ENCODE peak calls at places on chromosomes 7 and 10, in nine cellular contexts. One of them, this sample, is unnamed.

GRCh38 chr7:41573881-41574280 is 129.0 kb downstream of the INHBA start:
- DNase-seq in neuronal stem cell: no peak
- DNase-seq in lower lobe of right lung: no peak
- DNase-seq in ovary: no peak
- DNase-seq in endodermal cell: no peak
- DNase-seq in MM.1S: no peak
- DNase-seq in transverse colon: no peak
- DNase-seq in ascending aorta: no peak
- DNase-seq in brain microvascular endothelial cell: no peak
- DNase-seq in this sample: no peak

GRCh38 chr7:111933614-111934013 is 272.6 kb downstream of the DOCK4 start:
- DNase-seq in neuronal stem cell: no peak
- DNase-seq in lower lobe of right lung: no peak
- DNase-seq in ovary: no peak
- DNase-seq in endodermal cell: no peak
- DNase-seq in MM.1S: no peak
- DNase-seq in transverse colon: no peak
- DNase-seq in ascending aorta: no peak
- DNase-seq in brain microvascular endothelial cell: no peak
- DNase-seq in this sample: no peak

GRCh38 chr10:3853547-3853989 is 68.6 kb upstream of the KLF6 start:
- DNase-seq in neuronal stem cell: no peak
- DNase-seq in lower lobe of right lung: peak; percentile 63
- DNase-seq in ovary: no peak
- DNase-seq in endodermal cell: no peak
- DNase-seq in MM.1S: no peak
- DNase-seq in transverse colon: peak; percentile 76
- DNase-seq in ascending aorta: no peak
- DNase-seq in brain microvascular endothelial cell: peak; percentile 49
- DNase-seq in this sample: no peak

GRCh38 chr10:111379521-111379920 is 302.7 kb downstream of the ADRA2A start:
- DNase-seq in neuronal stem cell: no peak
- DNase-seq in lower lobe of right lung: no peak
- DNase-seq in ovary: no peak
- DNase-seq in endodermal cell: no peak
- DNase-seq in MM.1S: no peak
- DNase-seq in transverse colon: no peak
- DNase-seq in ascending aorta: no peak
- DNase-seq in brain microvascular endothelial cell: no peak
- DNase-seq in this sample: no peak

GRCh38 chr10:95133997-95134396 is 60.0 kb upstream of the ACSM6 start:
- DNase-seq in neuronal stem cell: no peak
- DNase-seq in lower lobe of right lung: no peak
- DNase-seq in ovary: no peak
- DNase-seq in endodermal cell: no peak
- DNase-seq in MM.1S: no peak
- DNase-seq in transverse colon: no peak
- DNase-seq in ascending aorta: no peak
- DNase-seq in brain microvascular endothelial cell: no peak
- DNase-seq in this sample: no peak

GRCh38 chr7:155710530-155710929 is 66.1 kb downstream of the RBM33 start:
- DNase-seq in neuronal stem cell: no peak
- DNase-seq in lower lobe of right lung: no peak
- DNase-seq in ovary: no peak
- DNase-seq in endodermal cell: no peak
- DNase-seq in MM.1S: peak; percentile 4
- DNase-seq in transverse colon: no peak
- DNase-seq in ascending aorta: no peak
- DNase-seq in brain microvascular endothelial cell: no peak
- DNase-seq in this sample: no peak

GRCh38 chr10:130866857-130867256 is 444.7 kb downstream of the TCERG1L start:
- DNase-seq in neuronal stem cell: no peak
- DNase-seq in lower lobe of right lung: no peak
- DNase-seq in ovary: no peak
- DNase-seq in endodermal cell: no peak
- DNase-seq in MM.1S: no peak
- DNase-seq in transverse colon: no peak
- DNase-seq in ascending aorta: no peak
- DNase-seq in brain microvascular endothelial cell: no peak
- DNase-seq in this sample: no peak

GRCh38 chr10:114821915-114822770 is 563 bp downstream of the FHIP2A start:
- DNase-seq in neuronal stem cell: peak; percentile 21
- DNase-seq in lower lobe of right lung: peak; percentile 45
- DNase-seq in ovary: peak; percentile 64
- DNase-seq in endodermal cell: peak; percentile 77
- DNase-seq in MM.1S: peak; percentile 35
- DNase-seq in transverse colon: peak; percentile 25
- DNase-seq in ascending aorta: no peak
- DNase-seq in brain microvascular endothelial cell: peak; percentile 25
- DNase-seq in this sample: no peak

GRCh38 chr7:30524545-30524944 is 19.9 kb upstream of the GGCT start:
- DNase-seq in neuronal stem cell: no peak
- DNase-seq in lower lobe of right lung: no peak
- DNase-seq in ovary: no peak
- DNase-seq in endodermal cell: no peak
- DNase-seq in MM.1S: no peak
- DNase-seq in transverse colon: no peak
- DNase-seq in ascending aorta: no peak
- DNase-seq in brain microvascular endothelial cell: no peak
- DNase-seq in this sample: no peak

GRCh38 chr10:8453587-8453986 is 399.1 kb downstream of the GATA3 start:
- DNase-seq in neuronal stem cell: no peak
- DNase-seq in lower lobe of right lung: peak; percentile 55
- DNase-seq in ovary: no peak
- DNase-seq in endodermal cell: no peak
- DNase-seq in MM.1S: no peak
- DNase-seq in transverse colon: no peak
- DNase-seq in ascending aorta: no peak
- DNase-seq in brain microvascular endothelial cell: no peak
- DNase-seq in this sample: no peak

GRCh38 chr10:124004372-124004928 is 88.9 kb downstream of the CHST15 start:
- DNase-seq in neuronal stem cell: no peak
- DNase-seq in lower lobe of right lung: peak; percentile 35
- DNase-seq in ovary: peak; percentile 39
- DNase-seq in endodermal cell: peak; percentile 39
- DNase-seq in MM.1S: no peak
- DNase-seq in transverse colon: no peak
- DNase-seq in ascending aorta: no peak
- DNase-seq in brain microvascular endothelial cell: no peak
- DNase-seq in this sample: no peak

GRCh38 chr10:99720387-99720786 is 11.5 kb downstream of the COX15 start:
- DNase-seq in neuronal stem cell: no peak
- DNase-seq in lower lobe of right lung: no peak
- DNase-seq in ovary: no peak
- DNase-seq in endodermal cell: no peak
- DNase-seq in MM.1S: no peak
- DNase-seq in transverse colon: no peak
- DNase-seq in ascending aorta: no peak
- DNase-seq in brain microvascular endothelial cell: no peak
- DNase-seq in this sample: no peak

GRCh38 chr7:148912758-148913541 is 28.9 kb upstream of the EZH2 start:
- DNase-seq in neuronal stem cell: no peak
- DNase-seq in lower lobe of right lung: no peak
- DNase-seq in ovary: no peak
- DNase-seq in endodermal cell: no peak
- DNase-seq in MM.1S: no peak
- DNase-seq in transverse colon: no peak
- DNase-seq in ascending aorta: no peak
- DNase-seq in brain microvascular endothelial cell: no peak
- DNase-seq in this sample: no peak

GRCh38 chr7:134802762-134803161 is 23.3 kb downstream of the CALD1 start:
- DNase-seq in neuronal stem cell: no peak
- DNase-seq in lower lobe of right lung: no peak
- DNase-seq in ovary: no peak
- DNase-seq in endodermal cell: no peak
- DNase-seq in MM.1S: no peak
- DNase-seq in transverse colon: no peak
- DNase-seq in ascending aorta: no peak
- DNase-seq in brain microvascular endothelial cell: no peak
- DNase-seq in this sample: no peak

GRCh38 chr10:116465541-116465940 is 37.9 kb downstream of the PNLIPRP3 start:
- DNase-seq in neuronal stem cell: no peak
- DNase-seq in lower lobe of right lung: no peak
- DNase-seq in ovary: no peak
- DNase-seq in endodermal cell: peak; percentile 53
- DNase-seq in MM.1S: peak; percentile 57
- DNase-seq in transverse colon: no peak
- DNase-seq in ascending aorta: no peak
- DNase-seq in brain microvascular endothelial cell: no peak
- DNase-seq in this sample: no peak

GRCh38 chr7:93414574-93414973 is 159.9 kb downstream of the CALCR start:
- DNase-seq in neuronal stem cell: no peak
- DNase-seq in lower lobe of right lung: no peak
- DNase-seq in ovary: no peak
- DNase-seq in endodermal cell: no peak
- DNase-seq in MM.1S: peak; percentile 32
- DNase-seq in transverse colon: no peak
- DNase-seq in ascending aorta: no peak
- DNase-seq in brain microvascular endothelial cell: no peak
- DNase-seq in this sample: no peak
- H3K27ac ChIP-seq in neuronal stem cell: no peak overlapping the region
- H3K27ac ChIP-seq in lower lobe of right lung: no peak overlapping the region
- H3K27ac ChIP-seq in ovary: no peak overlapping the region
- H3K27ac ChIP-seq in endodermal cell: no peak overlapping the region
- H3K27ac ChIP-seq in MM.1S: no peak overlapping the region
- H3K27ac ChIP-seq in transverse colon: no peak overlapping the region
- H3K27ac ChIP-seq in ascending aorta: no peak overlapping the region
- H3K27ac ChIP-seq in brain microvascular endothelial cell: no peak overlapping the region
- H3K27ac ChIP-seq in this sample: no peak overlapping the region

DNA sequence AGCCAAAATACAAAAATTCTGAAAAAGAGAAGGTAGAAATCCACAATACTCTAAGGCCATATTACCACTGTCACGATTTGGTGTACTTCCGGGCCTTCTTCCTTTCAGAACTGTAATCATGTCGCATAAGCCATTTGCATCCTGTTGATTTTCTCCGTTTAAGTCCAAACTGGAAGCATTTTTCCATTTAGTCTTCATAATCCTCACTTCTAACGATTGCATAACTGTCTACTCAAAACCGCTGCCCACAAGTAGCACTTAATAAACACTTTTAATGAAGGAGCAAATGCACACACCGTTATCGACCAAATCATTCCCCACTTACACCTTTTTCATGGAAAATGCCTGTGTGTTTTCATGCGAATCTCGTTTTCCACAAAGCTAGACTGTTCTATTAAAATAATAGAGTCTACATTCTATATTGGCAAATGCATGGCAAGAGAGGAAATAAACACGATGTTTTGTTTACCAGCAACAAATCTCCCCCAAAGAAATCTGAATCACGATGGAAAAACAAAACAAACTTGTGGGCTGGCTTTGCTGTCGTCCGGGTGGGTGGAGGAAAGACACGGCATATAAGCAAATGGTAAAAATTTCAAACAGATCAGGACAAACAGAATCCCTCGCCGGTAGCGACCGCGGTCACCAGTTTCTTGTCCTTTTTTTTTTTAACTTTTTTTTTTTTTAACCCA is 1.0 kb downstream of the ATE1 start:
- DNase-seq in neuronal stem cell: peak; percentile 11
- DNase-seq in lower lobe of right lung: no peak
- DNase-seq in ovary: no peak
- DNase-seq in endodermal cell: no peak
- DNase-seq in MM.1S: peak; percentile 27
- DNase-seq in transverse colon: no peak
- DNase-seq in ascending aorta: no peak
- DNase-seq in brain microvascular endothelial cell: peak; percentile 16
- DNase-seq in this sample: no peak
- H3K4me3 ChIP-seq in neuronal stem cell: peak overlapping the region; percentile 98
- H3K4me3 ChIP-seq in lower lobe of right lung: peak overlapping the region; percentile 93
- H3K4me3 ChIP-seq in ovary: peak overlapping the region; percentile 90
- H3K4me3 ChIP-seq in endodermal cell: peak overlapping the region; percentile 94
- H3K4me3 ChIP-seq in MM.1S: peak overlapping the region; percentile 97
- H3K4me3 ChIP-seq in transverse colon: peak overlapping the region; percentile 100
- H3K4me3 ChIP-seq in ascending aorta: peak overlapping the region; percentile 100
- H3K4me3 ChIP-seq in brain microvascular endothelial cell: peak overlapping the region; percentile 86
- H3K4me3 ChIP-seq in this sample: peak overlapping the region; percentile 97

DNA sequence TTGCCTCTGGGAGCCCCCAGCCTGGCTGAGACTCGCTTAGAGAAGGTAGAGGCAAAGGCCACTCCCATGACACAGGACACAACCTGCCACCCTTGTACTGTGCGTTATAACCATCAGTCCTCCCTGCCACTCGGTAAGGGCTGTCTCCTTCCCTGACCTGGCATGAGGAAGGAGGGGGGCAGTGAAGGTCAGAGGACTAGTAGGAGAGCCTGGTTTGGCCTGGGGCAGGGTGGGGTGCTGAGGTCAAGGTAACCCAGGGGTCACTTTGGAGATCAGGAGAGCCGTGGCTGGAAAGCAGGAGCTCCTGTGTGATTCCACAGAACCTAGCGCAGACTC is 6.9 kb upstream of the TNRC18 start:
- DNase-seq in neuronal stem cell: no peak
- DNase-seq in lower lobe of right lung: no peak
- DNase-seq in ovary: no peak
- DNase-seq in endodermal cell: no peak
- DNase-seq in MM.1S: no peak
- DNase-seq in transverse colon: no peak
- DNase-seq in ascending aorta: no peak
- DNase-seq in brain microvascular endothelial cell: no peak
- DNase-seq in this sample: no peak
- H3K27ac ChIP-seq in neuronal stem cell: no peak overlapping the region
- H3K27ac ChIP-seq in lower lobe of right lung: peak overlapping the region; percentile 99
- H3K27ac ChIP-seq in ovary: peak overlapping the region; percentile 99
- H3K27ac ChIP-seq in endodermal cell: no peak overlapping the region
- H3K27ac ChIP-seq in MM.1S: no peak overlapping the region
- H3K27ac ChIP-seq in transverse colon: peak overlapping the region; percentile 96
- H3K27ac ChIP-seq in ascending aorta: peak overlapping the region; percentile 98
- H3K27ac ChIP-seq in brain microvascular endothelial cell: no peak overlapping the region
- H3K27ac ChIP-seq in this sample: peak overlapping the region; percentile 100

GRCh38 chr10:117536862-117537435 is 5.6 kb upstream of the EMX2 start:
- DNase-seq in neuronal stem cell: no peak
- DNase-seq in lower lobe of right lung: no peak
- DNase-seq in ovary: no peak
- DNase-seq in endodermal cell: peak; percentile 82
- DNase-seq in MM.1S: no peak
- DNase-seq in transverse colon: no peak
- DNase-seq in ascending aorta: no peak
- DNase-seq in brain microvascular endothelial cell: no peak
- DNase-seq in this sample: no peak

GRCh38 chr10:117535045-117535751 is 7.3 kb upstream of the EMX2 start:
- DNase-seq in neuronal stem cell: no peak
- DNase-seq in lower lobe of right lung: no peak
- DNase-seq in ovary: peak; percentile 58
- DNase-seq in endodermal cell: peak; percentile 78
- DNase-seq in MM.1S: no peak
- DNase-seq in transverse colon: no peak
- DNase-seq in ascending aorta: no peak
- DNase-seq in brain microvascular endothelial cell: no peak
- DNase-seq in this sample: no peak

GRCh38 chr10:117536359-117536861 is 6.1 kb upstream of the EMX2 start:
- DNase-seq in neuronal stem cell: no peak
- DNase-seq in lower lobe of right lung: no peak
- DNase-seq in ovary: no peak
- DNase-seq in endodermal cell: peak; percentile 63
- DNase-seq in MM.1S: no peak
- DNase-seq in transverse colon: no peak
- DNase-seq in ascending aorta: no peak
- DNase-seq in brain microvascular endothelial cell: no peak
- DNase-seq in this sample: no peak

GRCh38 chr10:117534321-117535044 is 8.1 kb upstream of the EMX2 start:
- DNase-seq in neuronal stem cell: no peak
- DNase-seq in lower lobe of right lung: no peak
- DNase-seq in ovary: no peak
- DNase-seq in endodermal cell: peak; percentile 73
- DNase-seq in MM.1S: no peak
- DNase-seq in transverse colon: no peak
- DNase-seq in ascending aorta: no peak
- DNase-seq in brain microvascular endothelial cell: no peak
- DNase-seq in this sample: no peak

GRCh38 chr10:117535752-117536358 is 6.7 kb upstream of the EMX2 start:
- DNase-seq in neuronal stem cell: no peak
- DNase-seq in lower lobe of right lung: no peak
- DNase-seq in ovary: no peak
- DNase-seq in endodermal cell: no peak
- DNase-seq in MM.1S: no peak
- DNase-seq in transverse colon: no peak
- DNase-seq in ascending aorta: no peak
- DNase-seq in brain microvascular endothelial cell: no peak
- DNase-seq in this sample: no peak
- H3K4me3 ChIP-seq in neuronal stem cell: peak overlapping the region; percentile 74
- H3K4me3 ChIP-seq in lower lobe of right lung: no peak overlapping the region
- H3K4me3 ChIP-seq in ovary: peak overlapping the region; percentile 38
- H3K4me3 ChIP-seq in endodermal cell: no peak overlapping the region
- H3K4me3 ChIP-seq in MM.1S: no peak overlapping the region
- H3K4me3 ChIP-seq in transverse colon: no peak overlapping the region
- H3K4me3 ChIP-seq in ascending aorta: peak overlapping the region; percentile 50
- H3K4me3 ChIP-seq in brain microvascular endothelial cell: no peak overlapping the region
- H3K4me3 ChIP-seq in this sample: peak overlapping the region; percentile 44

This sample was measured in dorsolateral prefrontal cortex.